ENCODE peak calls at places on chromosomes 7 and 10, in four cellular contexts. N is K562, P is H9, W is stomach. L is an unnamed sample.

GRCh38 chr10:17227367-17228080 is 517 bp upstream of the VIM start:
- DNase-seq in W (no peak), N (no peak), P (no peak), L (no peak)

GRCh38 chr10:120067427-120067826 is 174.9 kb downstream of the SEC23IP start:
- DNase-seq in W (no peak), N (no peak), P (no peak), L (no peak)

GRCh38 chr10:132417957-132418441 is 21.0 kb downstream of the PWWP2B start:
- DNase-seq in W (peak; percentile 66), N (no peak), P (no peak), L (no peak)

GRCh38 chr7:51006483-51007235 is 224.0 kb upstream of the GRB10 start:
- DNase-seq in N (no peak), P (no peak), W (no peak), L (no peak)

GRCh38 chr7:37198188-37198905 is 250.3 kb downstream of the ELMO1 start:
- DNase-seq in P (no peak), N (no peak), W (no peak), L (no peak)

GRCh38 chr10:79243211-79244067 is 103.8 kb upstream of the PPIF start:
- DNase-seq in N (no peak), P (peak; percentile 65), W (peak; percentile 46), L (peak; percentile 79)

GRCh38 chr10:58414270-58415041 is 29.2 kb downstream of the TFAM start:
- DNase-seq in N (no peak), P (no peak), W (no peak), L (no peak)

GRCh38 chr7:28362812-28363211 is 49.5 kb upstream of the CREB5 start:
- DNase-seq in W (no peak), N (no peak), P (no peak), L (no peak)

DNA sequence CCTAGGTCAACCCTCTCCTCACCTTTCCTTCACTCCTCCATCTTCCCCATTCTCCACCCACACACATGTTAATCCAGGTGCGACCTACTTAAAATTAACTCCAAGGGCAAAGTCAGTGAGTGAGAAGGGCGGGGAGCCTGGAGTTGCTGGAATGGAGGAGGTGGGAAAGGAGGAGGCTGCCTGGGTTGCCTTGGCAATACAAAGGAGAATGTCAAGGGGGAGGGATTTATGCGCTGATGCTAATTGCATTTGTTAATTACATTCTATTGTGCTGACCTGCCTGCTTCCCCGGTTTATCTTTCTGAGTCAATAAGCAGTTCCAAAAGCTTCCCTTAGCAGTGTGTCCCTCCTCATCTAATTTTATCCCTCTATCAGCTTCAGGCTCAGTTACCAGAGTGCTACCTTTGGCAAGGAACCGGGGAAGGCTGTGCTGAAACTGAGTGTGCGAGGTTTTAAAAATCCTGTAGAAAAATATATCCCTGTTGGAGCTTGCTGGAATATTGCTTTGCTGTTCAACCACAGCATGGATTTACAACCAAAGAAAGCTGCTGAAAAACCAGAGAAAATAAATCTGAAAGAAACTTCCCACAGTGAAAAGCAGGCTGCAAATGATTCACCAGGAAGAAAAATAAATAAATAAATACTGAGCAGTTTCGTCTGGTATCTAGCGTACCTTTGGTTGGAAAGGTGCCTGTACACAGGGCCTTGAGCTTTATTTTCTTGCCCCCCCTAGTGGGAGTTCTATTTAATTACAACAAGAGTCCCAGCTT is 113.2 kb upstream of the DGKB start:
- DNase-seq in P (peak; percentile 86), N (peak; percentile 16), W (peak; percentile 27), L (peak; percentile 33)
- TF ChIP-seq CTCF in P (peak; percentile 78), N (peak; percentile 14), W (peak; percentile 50), L (peak; percentile 74)

GRCh38 chr10:29837586-29837985 is 202.8 kb upstream of the SVIL start:
- DNase-seq in P (no peak), N (no peak), W (no peak), L (no peak)

GRCh38 chr10:29834990-29835569 is 200.3 kb upstream of the SVIL start:
- DNase-seq in P (no peak), N (no peak), W (no peak), L (no peak)

GRCh38 chr10:29838529-29838928 is 203.8 kb upstream of the SVIL start:
- DNase-seq in N (no peak), W (no peak), P (no peak), L (no peak)

GRCh38 chr10:29839826-29840515 is 205.2 kb upstream of the SVIL start:
- DNase-seq in N (no peak), W (no peak), P (peak; percentile 49), L (no peak)

GRCh38 chr10:29836396-29836795 is 201.6 kb upstream of the SVIL start:
- DNase-seq in N (no peak), P (no peak), W (no peak), L (no peak)
- TF ChIP-seq CTCF in N (no peak), P (no peak), W (no peak), L (no peak)

GRCh38 chr7:90747521-90747920 is 151.4 kb downstream of the CDK14 start:
- DNase-seq in W (no peak), N (no peak), P (no peak), L (no peak)

GRCh38 chr7:90751595-90751994 is 155.5 kb downstream of the CDK14 start:
- DNase-seq in W (no peak), P (no peak), N (no peak), L (no peak)

GRCh38 chr7:90752051-90752450 is 155.9 kb downstream of the CDK14 start:
- DNase-seq in P (no peak), N (no peak), W (no peak), L (no peak)

GRCh38 chr7:90749262-90749661 is 153.1 kb downstream of the CDK14 start:
- DNase-seq in P (no peak), N (no peak), W (no peak), L (no peak)

GRCh38 chr7:90749774-90750173 is 153.7 kb downstream of the CDK14 start:
- DNase-seq in P (no peak), W (no peak), N (no peak), L (no peak)
- TF ChIP-seq CTCF in P (peak; percentile 51), W (no peak), N (no peak), L (no peak)

GRCh38 chr10:107616463-107617131 is 452.1 kb upstream of the SORCS1 start:
- DNase-seq in P (no peak), W (no peak), N (no peak), L (no peak)
- TF ChIP-seq CTCF in P (no peak), W (no peak), N (no peak), L (no peak)

GRCh38 chr10:52567247-52567580 is 205.4 kb downstream of the MBL2 start:
- DNase-seq in N (no peak), P (no peak), W (no peak), L (no peak)
- TF ChIP-seq CTCF in N (no peak), P (no peak), W (no peak), L (no peak)